ENCODE peak calls at places on chromosomes 7 and 10, in four cellular contexts. One of them, this sample, is unnamed.

GRCh38 chr7:135385209-135385608 is 124.7 kb downstream of the CNOT4 start:
- DNase-seq in gastrocnemius medialis: no peak
- DNase-seq in mesenteric fat pad: no peak
- DNase-seq in cardiac fibroblast: peak
- DNase-seq in this sample: no peak

GRCh38 chr10:74825371-74826141 is 844 bp upstream of the KAT6B start:
- DNase-seq in gastrocnemius medialis: no peak
- DNase-seq in mesenteric fat pad: peak
- DNase-seq in cardiac fibroblast: no peak
- DNase-seq in this sample: no peak

GRCh38 chr10:103226011-103226410 is 19.7 kb upstream of the RPEL1 start:
- DNase-seq in gastrocnemius medialis: no peak
- DNase-seq in mesenteric fat pad: no peak
- DNase-seq in cardiac fibroblast: peak
- DNase-seq in this sample: no peak

GRCh38 chr7:104328308-104328969 is at the start of gene LHFPL3:
- DNase-seq in gastrocnemius medialis: no peak
- DNase-seq in mesenteric fat pad: no peak
- DNase-seq in cardiac fibroblast: peak
- DNase-seq in this sample: no peak

GRCh38 chr7:22194633-22195273 is 162.2 kb downstream of the RAPGEF5 start:
- DNase-seq in gastrocnemius medialis: no peak
- DNase-seq in mesenteric fat pad: no peak
- DNase-seq in cardiac fibroblast: no peak
- DNase-seq in this sample: no peak

GRCh38 chr7:131147604-131148003 is 180.1 kb upstream of the MKLN1 start:
- DNase-seq in gastrocnemius medialis: no peak
- DNase-seq in mesenteric fat pad: no peak
- DNase-seq in cardiac fibroblast: no peak
- DNase-seq in this sample: no peak

GRCh38 chr7:125814030-125814535 is 884.5 kb upstream of the POT1 start:
- DNase-seq in gastrocnemius medialis: no peak
- DNase-seq in mesenteric fat pad: no peak
- DNase-seq in cardiac fibroblast: no peak
- DNase-seq in this sample: no peak

GRCh38 chr10:13681528-13681927 is 94.8 kb downstream of the PRPF18 start:
- DNase-seq in gastrocnemius medialis: no peak
- DNase-seq in mesenteric fat pad: no peak
- DNase-seq in cardiac fibroblast: no peak
- DNase-seq in this sample: no peak

GRCh38 chr7:42869131-42870020 is 42.5 kb downstream of the C7orf25 start:
- DNase-seq in gastrocnemius medialis: no peak
- DNase-seq in mesenteric fat pad: no peak
- DNase-seq in cardiac fibroblast: no peak
- DNase-seq in this sample: no peak

GRCh38 chr7:18753972-18754610 is 258.5 kb downstream of the HDAC9 start:
- DNase-seq in gastrocnemius medialis: no peak
- DNase-seq in mesenteric fat pad: no peak
- DNase-seq in cardiac fibroblast: peak
- DNase-seq in this sample: no peak

GRCh38 chr10:133358920-133359300 is 1.1 kb upstream of the FUOM start:
- DNase-seq in gastrocnemius medialis: no peak
- DNase-seq in mesenteric fat pad: no peak
- DNase-seq in cardiac fibroblast: no peak
- DNase-seq in this sample: no peak

GRCh38 chr7:90593205-90593604 is 2.9 kb upstream of the CDK14 start:
- DNase-seq in gastrocnemius medialis: no peak
- DNase-seq in mesenteric fat pad: no peak
- DNase-seq in cardiac fibroblast: peak
- DNase-seq in this sample: no peak

GRCh38 chr10:33134011-33134751 is 176.2 kb upstream of the ITGB1 start:
- DNase-seq in gastrocnemius medialis: peak
- DNase-seq in mesenteric fat pad: no peak
- DNase-seq in cardiac fibroblast: peak
- DNase-seq in this sample: peak

GRCh38 chr10:34766811-34767516 is 48.1 kb downstream of the PARD3 start:
- DNase-seq in gastrocnemius medialis: no peak
- DNase-seq in mesenteric fat pad: no peak
- DNase-seq in cardiac fibroblast: no peak
- DNase-seq in this sample: no peak

GRCh38 chr10:114538544-114538906 is 119.5 kb downstream of the ABLIM1 start:
- DNase-seq in gastrocnemius medialis: no peak
- DNase-seq in mesenteric fat pad: no peak
- DNase-seq in cardiac fibroblast: no peak
- DNase-seq in this sample: peak

GRCh38 chr10:3886666-3887251 is 101.8 kb upstream of the KLF6 start:
- DNase-seq in gastrocnemius medialis: peak
- DNase-seq in mesenteric fat pad: no peak
- DNase-seq in cardiac fibroblast: peak
- DNase-seq in this sample: no peak

GRCh38 chr7:143437568-143437967 is 5.7 kb upstream of the TAS2R60 start:
- DNase-seq in gastrocnemius medialis: no peak
- DNase-seq in mesenteric fat pad: no peak
- DNase-seq in cardiac fibroblast: no peak
- DNase-seq in this sample: no peak

This sample was measured in T-helper 1 cell.